ENCODE peak calls at places on chromosomes 7 and 10, in seven cellular contexts. R is CD8-positive, alpha-beta T cell; C is right lobe of liver; E is heart left ventricle; Y is transverse colon; A is body of pancreas; V is tibial artery. D is an unnamed sample.

GRCh38 chr7:156947120-156947843 is 2.2 kb upstream of the NOM1 start:
- DNase-seq in Y (no peak), E (no peak), A (no peak), C (no peak), V (no peak), R (no peak), D (no peak)

GRCh38 chr7:70797109-70797514 is 334.8 kb upstream of the GALNT17 start:
- DNase-seq in Y (no peak), A (no peak), E (no peak), V (no peak), C (no peak), R (no peak), D (no peak)

GRCh38 chr10:73386583-73386982 is 27.3 kb downstream of the ANXA7 start:
- DNase-seq in E (no peak), V (no peak), R (no peak), Y (no peak), A (no peak), C (no peak), D (no peak)

GRCh38 chr7:139673230-139673629 is 104.6 kb downstream of the HIPK2 start:
- DNase-seq in V (no peak), Y (peak; percentile 35), E (no peak), A (no peak), C (no peak), R (no peak), D (no peak)

GRCh38 chr7:55472928-55473725 is 99.2 kb downstream of the VOPP1 start:
- DNase-seq in Y (no peak), C (no peak), V (no peak), A (no peak), R (no peak), E (no peak), D (peak; percentile 40)

GRCh38 chr10:78212134-78212785 is 178.6 kb downstream of the RPS24 start:
- DNase-seq in R (no peak), C (no peak), V (no peak), A (no peak), E (peak; percentile 80), Y (no peak), D (no peak)

GRCh38 chr10:126609566-126609965 is 60.9 kb downstream of the C10orf90 start:
- DNase-seq in C (no peak), A (no peak), R (no peak), V (no peak), Y (no peak), E (no peak), D (no peak)

GRCh38 chr10:112209534-112210200 is 26.1 kb upstream of the GPAM start:
- DNase-seq in R (no peak), Y (no peak), E (no peak), A (no peak), V (no peak), C (peak; percentile 49), D (no peak)

GRCh38 chr7:40137563-40137962 is 2.8 kb downstream of the SUGCT start:
- DNase-seq in R (no peak), E (no peak), Y (no peak), A (no peak), V (no peak), C (no peak), D (no peak)

GRCh38 chr7:30321992-30322637 is 37.7 kb downstream of the ZNRF2 start:
- DNase-seq in R (peak; percentile 21), V (no peak), C (no peak), Y (no peak), E (no peak), A (no peak), D (no peak)

GRCh38 chr7:23570592-23571200 is 26.5 kb upstream of the CCDC126 start:
- DNase-seq in C (peak; percentile 74), A (peak; percentile 82), E (peak; percentile 67), Y (peak; percentile 82), R (peak; percentile 66), V (peak; percentile 69), D (peak; percentile 70)

GRCh38 chr7:4069268-4070095 is 612.6 kb upstream of the FOXK1 start:
- DNase-seq in Y (no peak), A (no peak), C (no peak), V (no peak), R (no peak), E (no peak), D (no peak)

GRCh38 chr10:72564596-72564995 is 61.3 kb downstream of the MICU1 start:
- DNase-seq in E (no peak), C (no peak), A (no peak), V (no peak), Y (no peak), R (no peak), D (no peak)

GRCh38 chr10:72274730-72275350 is 1.1 kb downstream of the DDIT4 start:
- DNase-seq in V (peak; percentile 72), Y (peak; percentile 85), C (peak; percentile 83), A (peak; percentile 78), R (peak; percentile 75), E (peak; percentile 84), D (no peak)

GRCh38 chr7:91657386-91658120 is 222.9 kb downstream of the MTERF1 start:
- DNase-seq in A (no peak), E (no peak), R (no peak), V (no peak), Y (no peak), C (no peak), D (no peak)

GRCh38 chr10:83539528-83540308 is 599.6 kb upstream of the GHITM start:
- DNase-seq in R (no peak), A (peak; percentile 28), V (no peak), E (peak; percentile 87), C (no peak), Y (peak; percentile 30), D (no peak)
- H3K4me3 ChIP-seq in R (no peak overlapping the region), A (no peak overlapping the region), V (no peak overlapping the region), E (no peak overlapping the region), C (no peak overlapping the region), Y (no peak overlapping the region), D (no peak overlapping the region)

GRCh38 chr10:59901481-59901880 is 4.9 kb downstream of the CCDC6 start:
- DNase-seq in Y (no peak), C (no peak), A (no peak), V (no peak), R (no peak), E (no peak), D (no peak)
- H3K4me1 ChIP-seq in Y (peaks cover 70% of the 10 kb centered on the region), C (peaks cover 10% of the 10 kb centered on the region), A (peaks cover 78% of the 10 kb centered on the region), V (peaks cover 65% of the 10 kb centered on the region), R (peaks cover 42% of the 10 kb centered on the region), E (peaks cover 23% of the 10 kb centered on the region), D (peaks cover 84% of the 10 kb centered on the region)

DNA sequence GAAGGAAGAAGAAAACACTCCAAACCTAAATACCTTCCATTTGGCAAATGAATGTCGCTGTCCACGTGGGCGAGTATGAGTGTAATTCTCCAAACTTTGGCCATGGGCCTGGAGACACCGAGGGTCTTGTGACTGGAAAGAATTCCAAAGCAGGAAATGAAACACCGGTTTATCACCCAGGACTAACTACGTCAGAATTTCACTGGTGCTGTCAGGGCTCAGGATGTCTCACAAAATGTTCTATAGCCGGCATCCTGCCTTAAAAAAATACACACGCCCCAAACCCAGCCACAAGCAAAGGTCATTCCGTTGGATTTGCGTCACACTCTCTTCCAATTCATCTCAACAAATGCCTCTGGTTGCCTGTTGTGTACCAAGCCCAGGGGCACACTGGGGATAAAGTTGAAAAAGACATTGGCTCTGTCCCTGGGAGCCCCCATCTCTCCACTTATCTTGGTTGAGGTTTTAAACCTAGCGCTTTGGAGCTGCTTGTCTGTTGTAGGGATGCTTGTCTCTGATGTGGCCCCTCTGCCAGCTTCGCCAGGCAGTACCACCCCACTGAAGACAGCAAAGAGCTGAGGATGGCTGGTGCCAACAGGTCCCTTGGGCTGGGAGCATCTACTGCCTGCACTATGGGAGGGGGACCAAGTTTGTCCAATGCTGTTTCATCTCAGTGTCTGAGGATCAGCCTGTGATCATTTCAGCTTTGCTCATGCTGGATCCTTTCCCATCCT is 31.2 kb downstream of the GSTO2 start:
- DNase-seq in Y (no peak), A (no peak), R (no peak), V (peak; percentile 72), C (no peak), E (no peak), D (no peak)
- H3K4me3 ChIP-seq in Y (no peak overlapping the region), A (no peak overlapping the region), R (no peak overlapping the region), V (no peak overlapping the region), C (no peak overlapping the region), E (no peak overlapping the region), D (no peak overlapping the region)

GRCh38 chr10:124713679-124714298 is 30.4 kb downstream of the FAM53B start:
- DNase-seq in V (no peak), Y (no peak), R (no peak), A (no peak), E (no peak), C (no peak), D (no peak)

GRCh38 chr10:124715479-124715878 is 28.7 kb downstream of the FAM53B start:
- DNase-seq in A (no peak), C (no peak), R (peak; percentile 44), E (no peak), V (no peak), Y (no peak), D (no peak)

GRCh38 chr10:124711145-124711544 is 33.0 kb downstream of the FAM53B start:
- DNase-seq in A (no peak), Y (no peak), E (no peak), R (no peak), V (no peak), C (no peak), D (no peak)

GRCh38 chr10:124710266-124710881 is 33.8 kb downstream of the FAM53B start:
- DNase-seq in A (no peak), V (no peak), Y (no peak), R (no peak), C (no peak), E (no peak), D (no peak)

DNA sequence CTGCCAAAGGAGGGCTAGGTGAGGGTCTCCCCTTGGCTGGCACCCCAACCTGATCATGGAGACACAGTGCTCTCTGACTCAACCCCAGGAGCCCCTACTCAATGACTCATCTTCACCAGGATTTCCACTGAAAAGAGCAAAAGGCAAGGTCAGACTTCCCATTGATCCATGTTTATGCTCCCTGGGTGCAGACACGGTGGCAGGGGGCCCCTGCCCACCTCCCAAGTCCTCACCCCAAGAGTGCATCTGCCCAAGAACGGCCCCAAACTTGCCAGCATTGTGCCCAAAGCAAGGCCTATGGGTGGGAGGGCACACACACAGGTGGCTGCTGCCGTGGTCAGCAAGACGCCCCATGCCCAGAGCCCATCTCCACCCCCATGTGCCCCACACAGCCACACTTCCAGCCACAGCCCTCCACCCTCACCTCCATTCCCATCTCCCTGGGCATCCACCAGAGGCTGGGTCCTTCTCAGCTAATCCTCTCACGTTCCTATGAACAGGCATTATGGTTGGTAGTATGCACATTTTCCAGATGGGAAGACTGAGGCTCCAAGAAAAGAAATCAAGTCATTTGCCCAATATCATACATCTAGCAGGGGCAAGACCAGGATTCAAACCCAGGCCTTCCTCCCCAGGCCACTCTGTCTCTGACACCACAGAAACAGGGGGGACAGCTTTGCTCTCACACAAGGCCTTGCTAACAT is 31.3 kb downstream of the FAM53B start:
- DNase-seq in V (no peak), A (no peak), C (no peak), Y (no peak), E (no peak), R (no peak), D (no peak)
- H3K4me1 ChIP-seq in V (peaks cover 18% of the 10 kb centered on the region), A (peaks cover 13% of the 10 kb centered on the region), C (peaks cover 31% of the 10 kb centered on the region), Y (peaks cover 39% of the 10 kb centered on the region), E (peaks cover 62% of the 10 kb centered on the region), R (peaks cover 50% of the 10 kb centered on the region), D (peaks cover 67% of the 10 kb centered on the region)